ENCODE peak calls at places on chromosomes 2 and 18, in four cellular contexts. S, F, L and E are unnamed samples.

GRCh38 chr2:128315829-128316776 is 2.6 kb downstream of the HS6ST1 start:
- DNase-seq in L (no peak), S (peak), F (peak), E (no peak)

GRCh38 chr2:68441994-68442322 is 25.1 kb downstream of the FBXO48 start:
- DNase-seq in L (no peak), S (no peak), F (no peak), E (no peak)

GRCh38 chr2:170696948-170697347 is 18.2 kb upstream of the SP5 start:
- DNase-seq in F (no peak), S (no peak), L (no peak), E (peak)

GRCh38 chr18:5461056-5461455 is 82.7 kb downstream of the EPB41L3 start:
- DNase-seq in L (no peak), F (peak), S (peak), E (peak)

GRCh38 chr2:169999041-169999440 is 171.8 kb downstream of the UBR3 start:
- DNase-seq in F (no peak), S (no peak), L (no peak), E (no peak)

GRCh38 chr2:240467659-240468299 is 32.3 kb downstream of the GPC1 start:
- DNase-seq in F (no peak), S (no peak), L (no peak), E (no peak)

GRCh38 chr2:27779417-27780055 is 8.0 kb downstream of the MRPL33 start:
- DNase-seq in S (no peak), L (no peak), F (no peak), E (no peak)

GRCh38 chr2:158760887-158761286 is 34.2 kb upstream of the DAPL1 start:
- DNase-seq in S (no peak), L (no peak), F (no peak), E (no peak)

GRCh38 chr2:57097855-57098254 is 914.1 kb downstream of the CCDC85A start:
- DNase-seq in S (no peak), F (no peak), L (no peak), E (no peak)

GRCh38 chr2:231458368-231458767 is 5.9 kb downstream of the NCL start:
- DNase-seq in S (no peak), F (no peak), L (no peak), E (no peak)
- H3K4me3 ChIP-seq in S (no peak), F (no peak), L (no peak), E (no peak)

DNA sequence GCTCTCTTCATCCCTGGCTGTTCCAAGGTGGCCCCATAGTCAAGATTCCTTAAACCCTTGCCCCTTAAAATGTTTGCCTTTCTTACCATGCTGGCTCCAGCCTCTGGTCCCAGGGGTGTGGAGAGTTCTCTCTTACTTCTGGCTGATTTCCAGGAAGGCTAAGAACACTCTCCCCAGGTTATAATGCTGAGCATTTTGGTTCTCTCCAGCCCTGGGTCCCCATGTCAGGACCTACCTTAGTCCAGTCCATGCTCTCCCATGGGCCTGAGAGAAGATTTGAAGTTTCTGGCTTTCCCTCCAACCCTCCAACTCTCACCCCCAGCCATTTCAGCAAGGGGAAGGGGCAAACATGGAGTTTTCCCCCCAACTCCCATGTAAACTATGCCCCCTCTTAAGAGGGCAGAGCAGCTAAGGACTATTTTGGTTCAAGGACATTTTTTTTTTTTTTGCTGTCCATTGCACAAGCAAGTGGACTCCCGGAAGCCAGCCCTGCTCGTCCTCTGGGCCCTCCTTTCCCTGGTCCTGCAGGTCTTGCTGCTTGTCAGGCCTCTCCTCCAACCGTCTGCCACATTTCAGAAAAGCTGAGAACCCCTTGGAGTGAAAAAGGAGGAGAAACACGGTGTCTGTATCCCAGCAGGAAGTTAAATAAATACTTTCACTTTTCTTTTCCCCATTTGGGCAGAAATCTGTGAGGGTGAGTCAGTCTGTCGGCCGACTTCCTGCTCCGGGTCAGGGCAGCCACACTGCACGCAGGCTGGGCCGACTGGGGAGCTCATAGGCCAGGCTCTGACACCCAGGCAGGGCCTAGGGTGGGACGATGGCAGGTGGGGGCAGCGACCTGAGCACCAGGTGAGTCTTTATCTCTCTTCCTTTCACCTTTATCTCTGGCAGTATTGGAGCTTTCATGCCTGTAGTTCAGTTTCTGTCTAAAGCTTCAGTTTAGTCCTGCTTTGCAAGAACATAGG is at the start of gene SP140L:
- DNase-seq in L (no peak), F (peak), S (peak), E (peak)
- H2BK120ac ChIP-seq in L (no peak), F (peak), S (peak), E (no peak)

DNA sequence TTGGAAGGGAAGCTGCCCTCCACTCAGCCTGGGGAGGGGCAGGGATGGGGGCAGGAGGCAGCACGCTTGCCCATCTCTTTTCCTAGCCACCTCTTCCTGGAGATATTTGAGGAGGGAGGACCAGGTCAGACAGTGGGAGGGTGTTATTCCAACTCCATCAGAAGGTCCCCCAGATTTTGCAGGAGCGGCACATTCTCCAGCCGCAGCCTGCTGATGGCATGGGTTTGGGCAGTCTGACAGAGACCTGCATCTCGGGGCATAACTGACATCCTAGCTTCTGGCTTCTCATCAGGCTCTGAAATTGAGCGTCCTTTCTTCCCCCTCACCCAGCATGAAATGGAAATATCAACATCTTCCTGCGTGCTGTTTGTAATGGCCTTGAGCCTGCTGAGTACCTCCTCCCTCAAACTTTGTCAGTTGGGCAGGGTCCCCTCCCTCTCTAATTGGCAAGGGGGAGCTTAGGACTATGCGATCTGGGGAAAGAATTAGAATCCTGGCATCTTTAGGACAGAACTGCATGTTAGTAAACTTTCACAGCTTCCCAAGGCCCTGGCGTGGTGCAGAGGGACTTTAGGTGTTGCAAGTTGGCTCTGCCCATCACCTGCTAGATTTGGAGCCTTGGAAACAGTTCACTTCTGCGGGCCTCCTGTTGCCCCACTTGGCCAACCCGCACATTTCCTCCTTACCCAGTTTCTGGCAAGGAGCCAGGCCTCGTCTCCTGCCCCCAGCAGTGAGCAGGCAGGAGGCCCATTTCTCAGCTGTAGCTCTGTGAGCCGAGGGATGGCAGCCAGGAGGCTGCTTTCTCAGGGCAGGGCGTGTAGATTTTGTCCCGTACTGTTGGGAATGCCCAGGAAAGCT is 2.2 kb downstream of the ITM2C start:
- DNase-seq in F (peak), L (no peak), S (peak), E (no peak)
- H3K4ac ChIP-seq in F (no peak), L (peak), S (no peak), E (no peak)

GRCh38 chr2:112583497-112584133 is 794 bp upstream of the CHCHD5 start:
- DNase-seq in S (no peak), L (no peak), F (peak), E (no peak)
- H3K4me3 ChIP-seq in S (peak), L (peak), F (peak), E (peak)

GRCh38 chr18:46042571-46043123 is 29.4 kb downstream of the PSTPIP2 start:
- DNase-seq in L (no peak), F (peak), S (peak), E (peak)
- H2BK120ac ChIP-seq in L (no peak), F (no peak), S (no peak), E (no peak)

DNA sequence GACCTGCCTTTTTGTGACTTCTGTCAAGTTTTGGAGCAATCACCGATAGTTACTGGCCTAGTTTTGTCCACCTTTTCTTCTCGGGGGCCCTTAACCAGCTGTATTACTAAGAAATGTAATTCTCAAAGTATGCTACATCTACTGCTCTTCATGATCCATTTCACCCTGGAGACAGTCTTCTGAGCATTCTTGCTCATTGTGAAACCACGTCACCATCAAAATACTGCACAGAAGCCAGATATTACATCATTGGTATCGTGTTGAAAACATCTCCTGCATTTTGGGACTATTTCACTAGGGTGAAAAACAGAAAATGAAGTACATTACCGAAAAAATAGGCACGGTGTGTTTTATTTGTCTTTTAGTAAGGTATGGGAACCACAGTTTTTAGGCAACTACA is 11.7 kb downstream of the LYPD6B start:
- DNase-seq in F (no peak), L (no peak), S (peak), E (no peak)
- H3K4ac ChIP-seq in F (no peak), L (no peak), S (no peak), E (no peak)